ENCODE peak calls at places on chromosomes 5 and 9, in nine cellular contexts. G is tibial nerve, V is GM23248, B is heart right ventricle, K is HepG2, F is tibial artery, M is lower lobe of right lung, E is vagina, O is substantia nigra. N is an unnamed sample.

GRCh38 chr5:171420429-171421231 is 1.2 kb downstream of the FGF18 start:
- DNase-seq in V (peak; percentile 91), K (no peak), G (peak; percentile 69), B (peak; percentile 87), M (peak; percentile 85), O (peak; percentile 12), E (peak; percentile 87), F (peak; percentile 87), N (peak; percentile 31)

GRCh38 chr9:130962418-130963316 is 23.6 kb upstream of the FIBCD1 start:
- DNase-seq in G (no peak), K (no peak), O (no peak), M (no peak), F (peak; percentile 62), E (no peak), B (no peak), V (peak; percentile 98), N (no peak)

GRCh38 chr5:71653119-71653518 is 66.0 kb upstream of the CARTPT start:
- DNase-seq in M (no peak), G (no peak), K (no peak), O (no peak), E (no peak), B (no peak), F (no peak), V (peak; percentile 18), N (no peak)

GRCh38 chr9:22141906-22142305 is 132.8 kb upstream of the CDKN2B start:
- DNase-seq in O (no peak), M (no peak), E (no peak), F (no peak), V (peak; percentile 43), K (peak; percentile 8), G (no peak), B (no peak), N (no peak)

GRCh38 chr5:119019431-119020348 is 31.3 kb upstream of the DTWD2 start:
- DNase-seq in E (no peak), O (no peak), F (no peak), V (peak; percentile 2), M (no peak), B (no peak), K (no peak), G (no peak), N (no peak)

GRCh38 chr5:62938927-62939326 is 360.3 kb downstream of the LRRC70 start:
- DNase-seq in K (no peak), B (no peak), M (no peak), G (no peak), E (no peak), F (no peak), O (no peak), V (no peak), N (no peak)

GRCh38 chr5:125481506-125482455 is 735.3 kb upstream of the ZNF608 start:
- DNase-seq in O (no peak), M (no peak), K (no peak), G (no peak), V (no peak), E (no peak), B (no peak), F (no peak), N (no peak)

GRCh38 chr5:147234825-147235635 is at the start of gene STK32A:
- DNase-seq in K (no peak), M (peak; percentile 84), B (peak; percentile 44), V (peak; percentile 37), E (no peak), F (peak; percentile 43), G (no peak), O (peak; percentile 20), N (peak; percentile 5)

GRCh38 chr5:132681983-132682382 is 8.2 kb downstream of the IL4 start:
- DNase-seq in F (no peak), O (no peak), G (no peak), V (no peak), M (no peak), B (no peak), K (no peak), E (peak; percentile 72), N (no peak)

GRCh38 chr9:130846487-130847305 is 11.6 kb downstream of the ABL1 start:
- DNase-seq in B (peak; percentile 41), M (no peak), E (no peak), O (peak; percentile 49), G (no peak), F (peak; percentile 46), V (peak; percentile 79), K (no peak), N (no peak)

GRCh38 chr5:168409601-168410458 is 76.4 kb upstream of the RARS1 start:
- DNase-seq in B (no peak), O (no peak), M (no peak), G (no peak), V (peak; percentile 71), F (no peak), E (no peak), K (no peak), N (no peak)

GRCh38 chr9:136100700-136101614 is 5.9 kb upstream of the NACC2 start:
- DNase-seq in F (no peak), V (no peak), G (no peak), B (no peak), K (no peak), E (no peak), O (no peak), M (no peak), N (no peak)

GRCh38 chr5:167816864-167817263 is 474.6 kb upstream of the WWC1 start:
- DNase-seq in G (no peak), M (no peak), F (no peak), B (no peak), V (no peak), O (no peak), E (no peak), K (no peak), N (no peak)

GRCh38 chr5:16879191-16879590 is 56.9 kb downstream of the MYO10 start:
- DNase-seq in B (no peak), F (no peak), E (no peak), G (no peak), O (no peak), V (no peak), K (no peak), M (no peak), N (no peak)
- H3K27ac ChIP-seq in B (no peak overlapping the region), F (peak overlapping the region; percentile 84), E (no peak overlapping the region), G (no peak overlapping the region), O (no peak overlapping the region), V (no peak overlapping the region), K (no peak overlapping the region), M (no peak overlapping the region), N (no peak overlapping the region)

GRCh38 chr9:126721531-126722098 is 83.2 kb upstream of the ZBTB43 start:
- DNase-seq in G (no peak), O (no peak), E (no peak), M (no peak), V (no peak), B (no peak), K (no peak), F (no peak), N (no peak)

GRCh38 chr9:126722922-126723806 is 81.7 kb upstream of the ZBTB43 start:
- DNase-seq in F (no peak), B (peak; percentile 56), E (no peak), M (peak; percentile 68), V (peak; percentile 22), O (no peak), K (no peak), G (no peak), N (peak; percentile 54)

GRCh38 chr9:126720661-126721530 is 83.9 kb upstream of the ZBTB43 start:
- DNase-seq in V (no peak), M (no peak), E (no peak), G (no peak), F (no peak), O (no peak), B (no peak), K (no peak), N (no peak)

GRCh38 chr9:126722252-126722921 is 82.5 kb upstream of the ZBTB43 start:
- DNase-seq in G (peak; percentile 29), K (no peak), M (peak; percentile 92), O (no peak), F (peak; percentile 63), V (peak; percentile 77), B (peak; percentile 83), E (no peak), N (peak; percentile 38)

GRCh38 chr9:126719677-126720435 is 85.0 kb upstream of the ZBTB43 start:
- DNase-seq in O (peak; percentile 25), B (peak; percentile 72), E (no peak), K (peak; percentile 55), V (peak; percentile 36), G (peak; percentile 36), F (peak; percentile 80), M (peak; percentile 92), N (peak; percentile 67)
- H3K27ac ChIP-seq in O (no peak overlapping the region), B (no peak overlapping the region), E (peak overlapping the region; percentile 9), K (no peak overlapping the region), V (no peak overlapping the region), G (no peak overlapping the region), F (no peak overlapping the region), M (peak overlapping the region; percentile 65), N (peak overlapping the region; percentile 70)

GRCh38 chr9:91132576-91133073 is 229.1 kb downstream of the AUH start:
- DNase-seq in G (no peak), V (no peak), F (no peak), O (no peak), B (no peak), M (no peak), E (no peak), K (no peak), N (no peak)

GRCh38 chr9:91131433-91131839 is 230.3 kb downstream of the AUH start:
- DNase-seq in G (no peak), V (peak; percentile 97), B (no peak), M (no peak), E (no peak), O (no peak), K (no peak), F (peak; percentile 29), N (no peak)

GRCh38 chr9:91127653-91128052 is 234.1 kb downstream of the AUH start:
- DNase-seq in E (no peak), M (no peak), F (no peak), V (peak; percentile 68), K (no peak), O (no peak), G (no peak), B (no peak), N (no peak)

GRCh38 chr9:91134608-91135007 is 227.1 kb downstream of the AUH start:
- DNase-seq in G (no peak), B (no peak), E (no peak), V (no peak), F (no peak), M (no peak), O (no peak), K (no peak), N (no peak)

DNA sequence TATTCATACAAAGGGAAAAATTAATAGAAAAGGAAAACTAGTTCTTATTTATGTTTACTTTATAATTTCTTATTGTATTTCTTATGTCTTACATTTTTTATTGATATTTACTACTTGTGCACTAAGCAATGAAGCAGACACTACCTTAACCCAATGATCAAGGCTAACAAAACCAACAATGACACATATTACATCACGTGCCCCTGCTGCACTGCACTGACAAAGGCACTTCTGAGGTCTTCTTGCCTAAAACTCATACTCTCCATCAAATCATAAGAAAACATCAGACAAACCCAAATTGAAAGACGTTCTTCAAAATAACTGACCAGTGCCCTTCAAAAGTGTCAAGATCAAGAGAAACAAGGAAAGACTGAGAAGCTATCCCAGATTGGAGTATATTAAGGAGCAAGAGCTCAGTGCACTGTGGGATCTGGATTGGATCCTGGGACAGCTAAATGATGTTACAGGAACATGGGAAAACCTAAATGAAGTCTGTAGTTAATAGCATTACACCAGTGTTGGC is 230.9 kb downstream of the AUH start:
- DNase-seq in K (no peak), V (no peak), B (no peak), M (no peak), G (no peak), F (no peak), E (no peak), O (no peak), N (no peak)
- H3K27ac ChIP-seq in K (no peak overlapping the region), V (peak overlapping the region; percentile 93), B (no peak overlapping the region), M (no peak overlapping the region), G (no peak overlapping the region), F (no peak overlapping the region), E (peak overlapping the region; percentile 17), O (no peak overlapping the region), N (no peak overlapping the region)

GRCh38 chr5:58245479-58245845 is 214.4 kb downstream of the PLK2 start:
- DNase-seq in B (no peak), F (no peak), V (no peak), O (no peak), M (no peak), K (no peak), E (no peak), G (no peak), N (no peak)
- H3K27ac ChIP-seq in B (peak overlapping the region; percentile 91), F (no peak overlapping the region), V (no peak overlapping the region), O (no peak overlapping the region), M (no peak overlapping the region), K (no peak overlapping the region), E (no peak overlapping the region), G (no peak overlapping the region), N (no peak overlapping the region)

N was measured in caudate nucleus.